ENCODE peak calls at places on chromosomes 3 and 15, in seven cellular contexts. One of them, this sample, is unnamed.

GRCh38 chr3:186476044-186476468 is 68.1 kb downstream of the CRYGS start:
- DNase-seq in right lobe of liver: peak
- DNase-seq in lower leg skin: no peak
- DNase-seq in heart left ventricle: no peak
- DNase-seq in tibial nerve: no peak
- DNase-seq in IMR-90: peak
- DNase-seq in ovary: no peak
- DNase-seq in this sample: no peak

GRCh38 chr3:193914602-193915001 is 221.3 kb upstream of the HES1 start:
- DNase-seq in right lobe of liver: no peak
- DNase-seq in lower leg skin: no peak
- DNase-seq in heart left ventricle: no peak
- DNase-seq in tibial nerve: no peak
- DNase-seq in IMR-90: no peak
- DNase-seq in ovary: no peak
- DNase-seq in this sample: no peak

GRCh38 chr3:71254658-71255057 is 328.9 kb downstream of the FOXP1 start:
- DNase-seq in right lobe of liver: no peak
- DNase-seq in lower leg skin: no peak
- DNase-seq in heart left ventricle: no peak
- DNase-seq in tibial nerve: no peak
- DNase-seq in IMR-90: peak
- DNase-seq in ovary: no peak
- DNase-seq in this sample: no peak

GRCh38 chr3:99119312-99119810 is 217.9 kb upstream of the DCBLD2 start:
- DNase-seq in right lobe of liver: no peak
- DNase-seq in lower leg skin: no peak
- DNase-seq in heart left ventricle: no peak
- DNase-seq in tibial nerve: no peak
- DNase-seq in IMR-90: peak
- DNase-seq in ovary: no peak
- DNase-seq in this sample: no peak

GRCh38 chr3:4322635-4323034 is 19.5 kb downstream of the SETMAR start:
- DNase-seq in right lobe of liver: peak
- DNase-seq in lower leg skin: no peak
- DNase-seq in heart left ventricle: no peak
- DNase-seq in tibial nerve: no peak
- DNase-seq in IMR-90: peak
- DNase-seq in ovary: no peak
- DNase-seq in this sample: no peak

GRCh38 chr3:125214738-125215137 is 2.2 kb upstream of the SLC12A8 start:
- DNase-seq in right lobe of liver: no peak
- DNase-seq in lower leg skin: no peak
- DNase-seq in heart left ventricle: no peak
- DNase-seq in tibial nerve: no peak
- DNase-seq in IMR-90: no peak
- DNase-seq in ovary: no peak
- DNase-seq in this sample: no peak

GRCh38 chr15:62547584-62547983 is 382.5 kb upstream of the C2CD4B start:
- DNase-seq in right lobe of liver: no peak
- DNase-seq in lower leg skin: peak
- DNase-seq in heart left ventricle: no peak
- DNase-seq in tibial nerve: peak
- DNase-seq in IMR-90: no peak
- DNase-seq in ovary: no peak
- DNase-seq in this sample: peak

GRCh38 chr3:126351771-126352475 is 5.3 kb downstream of the KLF15 start:
- DNase-seq in right lobe of liver: peak
- DNase-seq in lower leg skin: peak
- DNase-seq in heart left ventricle: peak
- DNase-seq in tibial nerve: no peak
- DNase-seq in IMR-90: no peak
- DNase-seq in ovary: no peak
- DNase-seq in this sample: peak

GRCh38 chr3:73141531-73141930 is 80.1 kb downstream of the EBLN2 start:
- DNase-seq in right lobe of liver: no peak
- DNase-seq in lower leg skin: no peak
- DNase-seq in heart left ventricle: no peak
- DNase-seq in tibial nerve: peak
- DNase-seq in IMR-90: no peak
- DNase-seq in ovary: peak
- DNase-seq in this sample: peak

GRCh38 chr3:173410836-173411235 is 13.3 kb downstream of the NLGN1 start:
- DNase-seq in right lobe of liver: no peak
- DNase-seq in lower leg skin: no peak
- DNase-seq in heart left ventricle: no peak
- DNase-seq in tibial nerve: no peak
- DNase-seq in IMR-90: no peak
- DNase-seq in ovary: no peak
- DNase-seq in this sample: no peak

GRCh38 chr3:136135039-136135802 is 60.9 kb downstream of the MSL2 start:
- DNase-seq in right lobe of liver: no peak
- DNase-seq in lower leg skin: no peak
- DNase-seq in heart left ventricle: no peak
- DNase-seq in tibial nerve: no peak
- DNase-seq in IMR-90: no peak
- DNase-seq in ovary: no peak
- DNase-seq in this sample: no peak

GRCh38 chr3:196992461-196993065 is 23.9 kb upstream of the PIGZ start:
- DNase-seq in right lobe of liver: peak
- DNase-seq in lower leg skin: no peak
- DNase-seq in heart left ventricle: no peak
- DNase-seq in tibial nerve: no peak
- DNase-seq in IMR-90: no peak
- DNase-seq in ovary: no peak
- DNase-seq in this sample: no peak

GRCh38 chr15:92960996-92961681 is 61.0 kb downstream of the CHD2 start:
- DNase-seq in right lobe of liver: no peak
- DNase-seq in lower leg skin: no peak
- DNase-seq in heart left ventricle: no peak
- DNase-seq in tibial nerve: no peak
- DNase-seq in IMR-90: peak
- DNase-seq in ovary: no peak
- DNase-seq in this sample: no peak

GRCh38 chr3:43584043-43584826 is 37.6 kb downstream of the ANO10 start:
- DNase-seq in right lobe of liver: no peak
- DNase-seq in lower leg skin: no peak
- DNase-seq in heart left ventricle: no peak
- DNase-seq in tibial nerve: no peak
- DNase-seq in IMR-90: peak
- DNase-seq in ovary: no peak
- DNase-seq in this sample: no peak

GRCh38 chr15:66740802-66741201 is 38.8 kb downstream of the SMAD6 start:
- DNase-seq in right lobe of liver: no peak
- DNase-seq in lower leg skin: no peak
- DNase-seq in heart left ventricle: no peak
- DNase-seq in tibial nerve: peak
- DNase-seq in IMR-90: no peak
- DNase-seq in ovary: peak
- DNase-seq in this sample: peak

GRCh38 chr3:172751188-172751571 is 654 bp downstream of the ECT2 start:
- DNase-seq in right lobe of liver: no peak
- DNase-seq in lower leg skin: no peak
- DNase-seq in heart left ventricle: no peak
- DNase-seq in tibial nerve: no peak
- DNase-seq in IMR-90: peak
- DNase-seq in ovary: no peak
- DNase-seq in this sample: no peak

GRCh38 chr3:172102123-172102882 is 62.9 kb downstream of the FNDC3B start:
- DNase-seq in right lobe of liver: no peak
- DNase-seq in lower leg skin: no peak
- DNase-seq in heart left ventricle: no peak
- DNase-seq in tibial nerve: no peak
- DNase-seq in IMR-90: no peak
- DNase-seq in ovary: no peak
- DNase-seq in this sample: no peak

GRCh38 chr3:32176989-32177701 is 61.3 kb upstream of the CMTM8 start:
- DNase-seq in right lobe of liver: peak
- DNase-seq in lower leg skin: peak
- DNase-seq in heart left ventricle: no peak
- DNase-seq in tibial nerve: peak
- DNase-seq in IMR-90: peak
- DNase-seq in ovary: no peak
- DNase-seq in this sample: no peak

GRCh38 chr3:42053476-42053875 is 37.7 kb upstream of the TRAK1 start:
- DNase-seq in right lobe of liver: peak
- DNase-seq in lower leg skin: peak
- DNase-seq in heart left ventricle: peak
- DNase-seq in tibial nerve: no peak
- DNase-seq in IMR-90: no peak
- DNase-seq in ovary: no peak
- DNase-seq in this sample: no peak

GRCh38 chr3:196246612-196247308 is 30.4 kb downstream of the SLC51A start:
- DNase-seq in right lobe of liver: no peak
- DNase-seq in lower leg skin: no peak
- DNase-seq in heart left ventricle: no peak
- DNase-seq in tibial nerve: no peak
- DNase-seq in IMR-90: peak
- DNase-seq in ovary: no peak
- DNase-seq in this sample: no peak

GRCh38 chr3:25429960-25430941 is 2.2 kb downstream of the RARB start:
- DNase-seq in right lobe of liver: no peak
- DNase-seq in lower leg skin: no peak
- DNase-seq in heart left ventricle: no peak
- DNase-seq in tibial nerve: no peak
- DNase-seq in IMR-90: peak
- DNase-seq in ovary: no peak
- DNase-seq in this sample: no peak

GRCh38 chr3:25432191-25432720 is 4.2 kb downstream of the RARB start:
- DNase-seq in right lobe of liver: no peak
- DNase-seq in lower leg skin: no peak
- DNase-seq in heart left ventricle: no peak
- DNase-seq in tibial nerve: no peak
- DNase-seq in IMR-90: no peak
- DNase-seq in ovary: no peak
- DNase-seq in this sample: no peak

GRCh38 chr3:25430942-25431570 is 3.0 kb downstream of the RARB start:
- DNase-seq in right lobe of liver: no peak
- DNase-seq in lower leg skin: no peak
- DNase-seq in heart left ventricle: no peak
- DNase-seq in tibial nerve: no peak
- DNase-seq in IMR-90: no peak
- DNase-seq in ovary: no peak
- DNase-seq in this sample: no peak

GRCh38 chr3:25433868-25434267 is 5.8 kb downstream of the RARB start:
- DNase-seq in right lobe of liver: peak
- DNase-seq in lower leg skin: no peak
- DNase-seq in heart left ventricle: peak
- DNase-seq in tibial nerve: no peak
- DNase-seq in IMR-90: peak
- DNase-seq in ovary: no peak
- DNase-seq in this sample: no peak

GRCh38 chr3:25433106-25433505 is 5.0 kb downstream of the RARB start:
- DNase-seq in right lobe of liver: no peak
- DNase-seq in lower leg skin: no peak
- DNase-seq in heart left ventricle: no peak
- DNase-seq in tibial nerve: no peak
- DNase-seq in IMR-90: no peak
- DNase-seq in ovary: no peak
- DNase-seq in this sample: no peak
- H3K4me3 ChIP-seq in right lobe of liver: no peak
- H3K4me3 ChIP-seq in lower leg skin: no peak
- H3K4me3 ChIP-seq in heart left ventricle: peak
- H3K4me3 ChIP-seq in tibial nerve: no peak
- H3K4me3 ChIP-seq in IMR-90: no peak
- H3K4me3 ChIP-seq in ovary: no peak
- H3K4me3 ChIP-seq in this sample: no peak

DNA sequence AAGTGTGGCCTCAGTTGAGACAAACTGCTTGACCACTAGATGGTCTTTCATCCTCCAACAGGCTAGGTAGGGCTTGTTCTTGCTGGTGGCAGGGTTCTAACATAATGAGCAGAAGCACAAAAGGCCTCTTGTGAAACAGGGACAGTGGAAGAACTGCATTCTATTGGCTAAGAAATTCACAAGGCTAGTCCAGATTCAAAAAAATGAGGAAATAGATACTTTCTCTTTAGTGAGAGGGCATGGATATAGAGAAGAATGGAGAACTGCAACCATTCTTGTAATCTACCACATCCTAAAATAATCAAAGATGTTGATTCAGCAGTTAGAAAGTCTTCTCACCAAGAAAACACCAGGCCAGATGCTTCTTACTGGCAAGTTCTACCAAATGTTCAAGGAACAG is 143.7 kb upstream of the LRIG1 start:
- DNase-seq in right lobe of liver: no peak
- DNase-seq in lower leg skin: no peak
- DNase-seq in heart left ventricle: no peak
- DNase-seq in tibial nerve: no peak
- DNase-seq in IMR-90: no peak
- DNase-seq in ovary: no peak
- DNase-seq in this sample: no peak
- TF ChIP-seq POLR2A in right lobe of liver: no peak
- TF ChIP-seq POLR2A in lower leg skin: no peak
- TF ChIP-seq POLR2A in heart left ventricle: no peak
- TF ChIP-seq POLR2A in tibial nerve: no peak
- TF ChIP-seq POLR2A in IMR-90: no peak
- TF ChIP-seq POLR2A in ovary: no peak
- TF ChIP-seq POLR2A in this sample: no peak

DNA sequence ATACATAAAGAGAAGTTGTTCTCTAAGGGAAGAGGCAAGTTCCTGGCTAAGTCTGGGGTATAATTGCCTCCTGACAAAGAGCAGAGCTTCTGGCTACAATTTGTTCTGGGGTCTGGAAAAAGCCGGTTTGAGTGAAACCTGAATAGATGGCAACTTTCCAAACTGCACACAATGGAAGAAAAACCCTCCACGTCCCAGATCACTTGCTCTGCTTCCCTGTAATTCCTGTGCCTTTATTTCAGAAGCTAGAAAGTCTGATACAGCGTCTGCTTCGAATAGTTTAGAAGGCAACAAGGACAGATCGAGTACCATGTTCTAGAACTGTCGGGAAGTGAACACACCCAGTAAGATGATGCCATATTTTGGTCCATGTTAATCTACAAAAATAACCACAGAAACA is 1.6 kb upstream of the WDR82 start:
- DNase-seq in right lobe of liver: no peak
- DNase-seq in lower leg skin: no peak
- DNase-seq in heart left ventricle: no peak
- DNase-seq in tibial nerve: no peak
- DNase-seq in IMR-90: no peak
- DNase-seq in ovary: no peak
- DNase-seq in this sample: no peak
- H3K4me3 ChIP-seq in right lobe of liver: no peak
- H3K4me3 ChIP-seq in lower leg skin: no peak
- H3K4me3 ChIP-seq in heart left ventricle: no peak
- H3K4me3 ChIP-seq in tibial nerve: no peak
- H3K4me3 ChIP-seq in IMR-90: no peak
- H3K4me3 ChIP-seq in ovary: no peak
- H3K4me3 ChIP-seq in this sample: no peak

GRCh38 chr15:94611656-94612055 is 380.3 kb downstream of the MCTP2 start:
- DNase-seq in right lobe of liver: no peak
- DNase-seq in lower leg skin: no peak
- DNase-seq in heart left ventricle: no peak
- DNase-seq in tibial nerve: no peak
- DNase-seq in IMR-90: no peak
- DNase-seq in ovary: no peak
- DNase-seq in this sample: no peak

GRCh38 chr15:94602771-94603474 is 371.6 kb downstream of the MCTP2 start:
- DNase-seq in right lobe of liver: no peak
- DNase-seq in lower leg skin: no peak
- DNase-seq in heart left ventricle: no peak
- DNase-seq in tibial nerve: peak
- DNase-seq in IMR-90: no peak
- DNase-seq in ovary: peak
- DNase-seq in this sample: no peak

GRCh38 chr15:94610069-94610863 is 378.9 kb downstream of the MCTP2 start:
- DNase-seq in right lobe of liver: no peak
- DNase-seq in lower leg skin: no peak
- DNase-seq in heart left ventricle: no peak
- DNase-seq in tibial nerve: no peak
- DNase-seq in IMR-90: no peak
- DNase-seq in ovary: no peak
- DNase-seq in this sample: no peak

GRCh38 chr15:94607176-94607654 is 375.9 kb downstream of the MCTP2 start:
- DNase-seq in right lobe of liver: no peak
- DNase-seq in lower leg skin: peak
- DNase-seq in heart left ventricle: peak
- DNase-seq in tibial nerve: peak
- DNase-seq in IMR-90: no peak
- DNase-seq in ovary: peak
- DNase-seq in this sample: peak
- TF ChIP-seq POLR2A in right lobe of liver: no peak
- TF ChIP-seq POLR2A in lower leg skin: no peak
- TF ChIP-seq POLR2A in heart left ventricle: no peak
- TF ChIP-seq POLR2A in tibial nerve: no peak
- TF ChIP-seq POLR2A in IMR-90: no peak
- TF ChIP-seq POLR2A in ovary: no peak
- TF ChIP-seq POLR2A in this sample: no peak